ENCODE peak calls at places on chromosomes 12 and 14, in five cellular contexts. A is iris pigment epithelial cell, Q is HFF-Myc, T is NCI-H2081, B is chondrocyte. X is an unnamed sample.
A peak's percentile ranks its signal among the peaks of the same experiment; 100 is the strongest.

GRCh38 chr14:92456215-92457017 is 57.2 kb upstream of the RIN3 start:
- DNase-seq in Q (no peak), B (no peak), A (peak; percentile 76), T (peak; percentile 67), X (peak; percentile 82)

GRCh38 chr14:20365928-20366327 is 22.5 kb downstream of the PARP2 start:
- DNase-seq in B (no peak), Q (no peak), T (no peak), A (no peak), X (no peak)

GRCh38 chr12:25364529-25365339 is 114.0 kb upstream of the KRAS start:
- DNase-seq in Q (no peak), T (peak; percentile 41), B (no peak), A (no peak), X (no peak)

GRCh38 chr12:76855266-76855665 is 23.6 kb downstream of the CSRP2 start:
- DNase-seq in Q (peak; percentile 42), B (no peak), T (no peak), A (no peak), X (no peak)

GRCh38 chr14:42047421-42048045 is 440.9 kb downstream of the LRFN5 start:
- DNase-seq in Q (no peak), B (no peak), T (no peak), A (peak; percentile 1), X (no peak)

GRCh38 chr14:68596211-68596610 is 196.7 kb downstream of the ZFP36L1 start:
- DNase-seq in B (no peak), A (no peak), Q (no peak), T (no peak), X (no peak)

GRCh38 chr14:100874411-100875091 is 29.0 kb downstream of the RTL1 start:
- DNase-seq in A (no peak), Q (no peak), B (peak; percentile 77), T (no peak), X (no peak)

GRCh38 chr12:131089526-131090253 is 136.0 kb downstream of the ADGRD1 start:
- DNase-seq in B (peak; percentile 77), T (no peak), A (no peak), Q (no peak), X (no peak)

GRCh38 chr12:58291106-58291505 is 349.7 kb downstream of the ATP23 start:
- DNase-seq in B (no peak), Q (no peak), A (no peak), T (no peak), X (no peak)

GRCh38 chr14:80645667-80646413 is 295.7 kb downstream of the CEP128 start:
- DNase-seq in A (no peak), T (no peak), B (no peak), Q (no peak), X (no peak)

GRCh38 chr12:14618990-14619389 is 51.3 kb upstream of the PLBD1 start:
- DNase-seq in Q (no peak), T (peak; percentile 22), A (peak; percentile 28), B (no peak), X (peak; percentile 61)

GRCh38 chr12:45336331-45336730 is 120.4 kb downstream of the ANO6 start:
- DNase-seq in B (no peak), Q (peak; percentile 88), T (no peak), A (peak; percentile 99), X (no peak)

GRCh38 chr12:105574056-105574715 is 243.7 kb downstream of the C12orf75 start:
- DNase-seq in A (no peak), Q (no peak), T (no peak), B (no peak), X (no peak)

GRCh38 chr12:47048541-47048940 is 30.9 kb upstream of the PCED1B start:
- DNase-seq in B (no peak), Q (no peak), T (no peak), A (no peak), X (no peak)

X was measured in left kidney.